ENCODE peak calls at places on chromosome 10, in nine cellular contexts. One of them, this sample, is unnamed.

GRCh38 chr10:94038024-94038423 is 44.3 kb downstream of the PLCE1 start:
- DNase-seq in left lung: no peak
- DNase-seq in PC-3: peak; percentile 75
- DNase-seq in neural progenitor cell: peak; percentile 4
- DNase-seq in NT2/D1: no peak
- DNase-seq in ovary: no peak
- DNase-seq in tibial nerve: no peak
- DNase-seq in hepatocyte: no peak
- DNase-seq in Panc1: no peak
- DNase-seq in this sample: no peak

GRCh38 chr10:77417359-77417758 is 220.2 kb downstream of the KCNMA1 start:
- DNase-seq in left lung: no peak
- DNase-seq in PC-3: peak; percentile 51
- DNase-seq in neural progenitor cell: no peak
- DNase-seq in NT2/D1: no peak
- DNase-seq in ovary: no peak
- DNase-seq in tibial nerve: no peak
- DNase-seq in hepatocyte: no peak
- DNase-seq in Panc1: no peak
- DNase-seq in this sample: no peak

GRCh38 chr10:75211007-75211735 is 575 bp downstream of the VDAC2 start:
- DNase-seq in left lung: no peak
- DNase-seq in PC-3: peak; percentile 73
- DNase-seq in neural progenitor cell: no peak
- DNase-seq in NT2/D1: no peak
- DNase-seq in ovary: no peak
- DNase-seq in tibial nerve: no peak
- DNase-seq in hepatocyte: peak; percentile 63
- DNase-seq in Panc1: no peak
- DNase-seq in this sample: no peak

GRCh38 chr10:124225468-124226270 is 132.3 kb upstream of the CHST15 start:
- DNase-seq in left lung: no peak
- DNase-seq in PC-3: no peak
- DNase-seq in neural progenitor cell: no peak
- DNase-seq in NT2/D1: no peak
- DNase-seq in ovary: no peak
- DNase-seq in tibial nerve: no peak
- DNase-seq in hepatocyte: no peak
- DNase-seq in Panc1: no peak
- DNase-seq in this sample: no peak

GRCh38 chr10:122815458-122815857 is 30.2 kb downstream of the CUZD1 start:
- DNase-seq in left lung: no peak
- DNase-seq in PC-3: no peak
- DNase-seq in neural progenitor cell: no peak
- DNase-seq in NT2/D1: no peak
- DNase-seq in ovary: no peak
- DNase-seq in tibial nerve: no peak
- DNase-seq in hepatocyte: no peak
- DNase-seq in Panc1: no peak
- DNase-seq in this sample: no peak

GRCh38 chr10:97640868-97641811 is 669 bp downstream of the PI4K2A start:
- DNase-seq in left lung: no peak
- DNase-seq in PC-3: no peak
- DNase-seq in neural progenitor cell: peak; percentile 70
- DNase-seq in NT2/D1: no peak
- DNase-seq in ovary: peak; percentile 33
- DNase-seq in tibial nerve: no peak
- DNase-seq in hepatocyte: peak; percentile 44
- DNase-seq in Panc1: no peak
- DNase-seq in this sample: no peak

GRCh38 chr10:121356187-121356586 is 242.1 kb downstream of the FGFR2 start:
- DNase-seq in left lung: no peak
- DNase-seq in PC-3: no peak
- DNase-seq in neural progenitor cell: no peak
- DNase-seq in NT2/D1: no peak
- DNase-seq in ovary: no peak
- DNase-seq in tibial nerve: no peak
- DNase-seq in hepatocyte: no peak
- DNase-seq in Panc1: no peak
- DNase-seq in this sample: no peak

GRCh38 chr10:98173258-98173657 is 38.8 kb downstream of the R3HCC1L start:
- DNase-seq in left lung: no peak
- DNase-seq in PC-3: no peak
- DNase-seq in neural progenitor cell: peak; percentile 43
- DNase-seq in NT2/D1: peak; percentile 11
- DNase-seq in ovary: no peak
- DNase-seq in tibial nerve: no peak
- DNase-seq in hepatocyte: no peak
- DNase-seq in Panc1: no peak
- DNase-seq in this sample: no peak

GRCh38 chr10:86099542-86100334 is 266.9 kb downstream of the GRID1 start:
- DNase-seq in left lung: no peak
- DNase-seq in PC-3: no peak
- DNase-seq in neural progenitor cell: no peak
- DNase-seq in NT2/D1: no peak
- DNase-seq in ovary: no peak
- DNase-seq in tibial nerve: no peak
- DNase-seq in hepatocyte: no peak
- DNase-seq in Panc1: no peak
- DNase-seq in this sample: no peak

GRCh38 chr10:4141471-4141870 is 356.5 kb upstream of the KLF6 start:
- DNase-seq in left lung: no peak
- DNase-seq in PC-3: no peak
- DNase-seq in neural progenitor cell: peak; percentile 35
- DNase-seq in NT2/D1: no peak
- DNase-seq in ovary: no peak
- DNase-seq in tibial nerve: no peak
- DNase-seq in hepatocyte: no peak
- DNase-seq in Panc1: no peak
- DNase-seq in this sample: no peak

GRCh38 chr10:102492344-102492939 is 10.1 kb downstream of the ACTR1A start:
- DNase-seq in left lung: peak; percentile 31
- DNase-seq in PC-3: no peak
- DNase-seq in neural progenitor cell: no peak
- DNase-seq in NT2/D1: no peak
- DNase-seq in ovary: no peak
- DNase-seq in tibial nerve: no peak
- DNase-seq in hepatocyte: no peak
- DNase-seq in Panc1: no peak
- DNase-seq in this sample: no peak

GRCh38 chr10:102491136-102491535 is 11.4 kb downstream of the ACTR1A start:
- DNase-seq in left lung: no peak
- DNase-seq in PC-3: no peak
- DNase-seq in neural progenitor cell: no peak
- DNase-seq in NT2/D1: no peak
- DNase-seq in ovary: no peak
- DNase-seq in tibial nerve: no peak
- DNase-seq in hepatocyte: no peak
- DNase-seq in Panc1: no peak
- DNase-seq in this sample: no peak

GRCh38 chr10:102492983-102493382 is 9.5 kb downstream of the ACTR1A start:
- DNase-seq in left lung: no peak
- DNase-seq in PC-3: no peak
- DNase-seq in neural progenitor cell: no peak
- DNase-seq in NT2/D1: no peak
- DNase-seq in ovary: peak; percentile 40
- DNase-seq in tibial nerve: no peak
- DNase-seq in hepatocyte: peak; percentile 26
- DNase-seq in Panc1: no peak
- DNase-seq in this sample: no peak

GRCh38 chr10:102497545-102497944 is 5.0 kb downstream of the ACTR1A start:
- DNase-seq in left lung: no peak
- DNase-seq in PC-3: no peak
- DNase-seq in neural progenitor cell: no peak
- DNase-seq in NT2/D1: no peak
- DNase-seq in ovary: no peak
- DNase-seq in tibial nerve: no peak
- DNase-seq in hepatocyte: no peak
- DNase-seq in Panc1: no peak
- DNase-seq in this sample: no peak

GRCh38 chr10:102493771-102494170 is 8.7 kb downstream of the ACTR1A start:
- DNase-seq in left lung: peak; percentile 17
- DNase-seq in PC-3: no peak
- DNase-seq in neural progenitor cell: no peak
- DNase-seq in NT2/D1: no peak
- DNase-seq in ovary: no peak
- DNase-seq in tibial nerve: no peak
- DNase-seq in hepatocyte: no peak
- DNase-seq in Panc1: no peak
- DNase-seq in this sample: no peak
- H3K4me1 ChIP-seq in left lung: peaks cover 27% of the 10 kb centered on the region
- H3K4me1 ChIP-seq in PC-3: no peaks in the 10 kb centered on the region
- H3K4me1 ChIP-seq in neural progenitor cell: no peaks in the 10 kb centered on the region
- H3K4me1 ChIP-seq in NT2/D1: peaks cover 4% of the 10 kb centered on the region
- H3K4me1 ChIP-seq in ovary: peaks cover 11% of the 10 kb centered on the region
- H3K4me1 ChIP-seq in tibial nerve: peaks cover 34% of the 10 kb centered on the region
- H3K4me1 ChIP-seq in hepatocyte: no peaks in the 10 kb centered on the region
- H3K4me1 ChIP-seq in Panc1: peaks cover 2% of the 10 kb centered on the region
- H3K4me1 ChIP-seq in this sample: no peaks in the 10 kb centered on the region

GRCh38 chr10:44022203-44022602 is 362.7 kb downstream of the CXCL12 start:
- DNase-seq in left lung: no peak
- DNase-seq in PC-3: no peak
- DNase-seq in neural progenitor cell: no peak
- DNase-seq in NT2/D1: no peak
- DNase-seq in ovary: no peak
- DNase-seq in tibial nerve: no peak
- DNase-seq in hepatocyte: no peak
- DNase-seq in Panc1: no peak
- DNase-seq in this sample: no peak
- H3K4me3 ChIP-seq in left lung: no peak overlapping the region
- H3K4me3 ChIP-seq in PC-3: no peak overlapping the region
- H3K4me3 ChIP-seq in neural progenitor cell: no peak overlapping the region
- H3K4me3 ChIP-seq in NT2/D1: no peak overlapping the region
- H3K4me3 ChIP-seq in ovary: no peak overlapping the region
- H3K4me3 ChIP-seq in tibial nerve: no peak overlapping the region
- H3K4me3 ChIP-seq in hepatocyte: no peak overlapping the region
- H3K4me3 ChIP-seq in Panc1: no peak overlapping the region
- H3K4me3 ChIP-seq in this sample: no peak overlapping the region

GRCh38 chr10:563827-564226 is 125.6 kb downstream of the DIP2C start:
- DNase-seq in left lung: no peak
- DNase-seq in PC-3: no peak
- DNase-seq in neural progenitor cell: no peak
- DNase-seq in NT2/D1: no peak
- DNase-seq in ovary: no peak
- DNase-seq in tibial nerve: no peak
- DNase-seq in hepatocyte: no peak
- DNase-seq in Panc1: no peak
- DNase-seq in this sample: no peak

GRCh38 chr10:567869-568268 is 121.6 kb downstream of the DIP2C start:
- DNase-seq in left lung: no peak
- DNase-seq in PC-3: no peak
- DNase-seq in neural progenitor cell: no peak
- DNase-seq in NT2/D1: no peak
- DNase-seq in ovary: no peak
- DNase-seq in tibial nerve: no peak
- DNase-seq in hepatocyte: no peak
- DNase-seq in Panc1: no peak
- DNase-seq in this sample: no peak

GRCh38 chr10:566241-566885 is 123.1 kb downstream of the DIP2C start:
- DNase-seq in left lung: no peak
- DNase-seq in PC-3: no peak
- DNase-seq in neural progenitor cell: no peak
- DNase-seq in NT2/D1: no peak
- DNase-seq in ovary: no peak
- DNase-seq in tibial nerve: no peak
- DNase-seq in hepatocyte: peak; percentile 35
- DNase-seq in Panc1: no peak
- DNase-seq in this sample: no peak

GRCh38 chr10:565146-565545 is 124.3 kb downstream of the DIP2C start:
- DNase-seq in left lung: no peak
- DNase-seq in PC-3: no peak
- DNase-seq in neural progenitor cell: no peak
- DNase-seq in NT2/D1: no peak
- DNase-seq in ovary: no peak
- DNase-seq in tibial nerve: no peak
- DNase-seq in hepatocyte: no peak
- DNase-seq in Panc1: no peak
- DNase-seq in this sample: no peak

DNA sequence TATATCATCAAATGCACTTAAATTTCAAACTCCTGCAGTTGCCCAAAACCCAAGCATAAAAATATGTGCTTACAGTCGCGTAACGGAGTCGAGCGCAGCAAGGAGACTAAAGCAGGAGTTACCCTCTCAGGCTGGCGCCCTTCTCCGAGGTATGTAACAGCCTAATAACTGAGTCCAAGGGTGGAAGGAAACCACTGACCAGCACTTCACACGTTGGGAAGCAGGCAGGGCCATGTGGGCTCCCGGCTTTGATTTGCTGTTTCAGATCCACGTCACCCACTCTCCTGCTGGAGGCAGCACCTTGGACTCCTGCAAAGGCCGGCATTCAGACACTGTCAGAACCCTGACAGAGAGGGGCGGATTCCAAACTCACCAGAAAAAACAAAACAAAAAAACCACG is 123.8 kb downstream of the DIP2C start:
- DNase-seq in left lung: no peak
- DNase-seq in PC-3: no peak
- DNase-seq in neural progenitor cell: no peak
- DNase-seq in NT2/D1: no peak
- DNase-seq in ovary: no peak
- DNase-seq in tibial nerve: no peak
- DNase-seq in hepatocyte: no peak
- DNase-seq in Panc1: no peak
- DNase-seq in this sample: no peak
- H3K4me1 ChIP-seq in left lung: no peaks in the 10 kb centered on the region
- H3K4me1 ChIP-seq in PC-3: no peaks in the 10 kb centered on the region
- H3K4me1 ChIP-seq in neural progenitor cell: no peaks in the 10 kb centered on the region
- H3K4me1 ChIP-seq in NT2/D1: no peaks in the 10 kb centered on the region
- H3K4me1 ChIP-seq in ovary: peaks cover 5% of the 10 kb centered on the region
- H3K4me1 ChIP-seq in tibial nerve: peaks cover 17% of the 10 kb centered on the region
- H3K4me1 ChIP-seq in hepatocyte: no peaks in the 10 kb centered on the region
- H3K4me1 ChIP-seq in Panc1: no peaks in the 10 kb centered on the region
- H3K4me1 ChIP-seq in this sample: no peaks in the 10 kb centered on the region

GRCh38 chr10:89303161-89303560 is 1.3 kb downstream of the IFIT2 start:
- DNase-seq in left lung: no peak
- DNase-seq in PC-3: no peak
- DNase-seq in neural progenitor cell: no peak
- DNase-seq in NT2/D1: no peak
- DNase-seq in ovary: no peak
- DNase-seq in tibial nerve: no peak
- DNase-seq in hepatocyte: no peak
- DNase-seq in Panc1: no peak
- DNase-seq in this sample: no peak
- H3K4me3 ChIP-seq in left lung: no peak overlapping the region
- H3K4me3 ChIP-seq in PC-3: peak overlapping the region; percentile 66
- H3K4me3 ChIP-seq in neural progenitor cell: no peak overlapping the region
- H3K4me3 ChIP-seq in NT2/D1: no peak overlapping the region
- H3K4me3 ChIP-seq in ovary: no peak overlapping the region
- H3K4me3 ChIP-seq in tibial nerve: peak overlapping the region; percentile 11
- H3K4me3 ChIP-seq in hepatocyte: no peak overlapping the region
- H3K4me3 ChIP-seq in Panc1: peak overlapping the region; percentile 50
- H3K4me3 ChIP-seq in this sample: peak overlapping the region; percentile 53

GRCh38 chr10:95181731-95182130 is 12.3 kb upstream of the ACSM6 start:
- DNase-seq in left lung: no peak
- DNase-seq in PC-3: peak; percentile 59
- DNase-seq in neural progenitor cell: no peak
- DNase-seq in NT2/D1: no peak
- DNase-seq in ovary: no peak
- DNase-seq in tibial nerve: no peak
- DNase-seq in hepatocyte: no peak
- DNase-seq in Panc1: no peak
- DNase-seq in this sample: no peak
- H3K4me1 ChIP-seq in left lung: peaks cover 20% of the 10 kb centered on the region
- H3K4me1 ChIP-seq in PC-3: no peaks in the 10 kb centered on the region
- H3K4me1 ChIP-seq in neural progenitor cell: peaks cover 7% of the 10 kb centered on the region
- H3K4me1 ChIP-seq in NT2/D1: no peaks in the 10 kb centered on the region
- H3K4me1 ChIP-seq in ovary: peaks cover 2% of the 10 kb centered on the region
- H3K4me1 ChIP-seq in tibial nerve: peaks cover 11% of the 10 kb centered on the region
- H3K4me1 ChIP-seq in hepatocyte: peaks cover 25% of the 10 kb centered on the region
- H3K4me1 ChIP-seq in Panc1: peaks cover 3% of the 10 kb centered on the region
- H3K4me1 ChIP-seq in this sample: peaks cover 29% of the 10 kb centered on the region